ENCODE peak calls at places on chromosomes 16 and 17, in five cellular contexts. Z is small intestine, R is stomach, S is heart right ventricle, D is aorta. L is an unnamed sample. For H3K27me3 and H3K9me3, the result is how much of the 10 kb centered on the place peaks cover.

GRCh38 chr16:56871172-56871593 is 6.2 kb downstream of the SLC12A3 start:
- DNase-seq in Z (peak), R (peak), S (no peak), D (no peak), L (no peak)

GRCh38 chr17:9402590-9403199 is 172.9 kb downstream of the STX8 start:
- DNase-seq in Z (peak), R (no peak), S (no peak), D (no peak), L (no peak)

GRCh38 chr17:79737922-79738578 is 7.3 kb downstream of the ENPP7 start:
- DNase-seq in Z (no peak), R (no peak), S (no peak), D (peak), L (no peak)

GRCh38 chr16:83013071-83013470 is 386.3 kb downstream of the CDH13 start:
- DNase-seq in Z (no peak), R (no peak), S (no peak), D (no peak), L (no peak)

GRCh38 chr16:71746442-71747046 is 22.0 kb upstream of the PHLPP2 start:
- DNase-seq in Z (peak), R (no peak), S (no peak), D (no peak), L (no peak)

GRCh38 chr17:48100591-48101011 is 677 bp downstream of the CBX1 start:
- DNase-seq in Z (peak), R (peak), S (peak), D (peak), L (no peak)

GRCh38 chr16:56919099-56919800 is 12.7 kb upstream of the HERPUD1 start:
- DNase-seq in Z (no peak), R (no peak), S (no peak), D (peak), L (no peak)

GRCh38 chr16:57514891-57515600 is 21.3 kb downstream of the CCDC102A start:
- DNase-seq in Z (no peak), R (no peak), S (no peak), D (no peak), L (no peak)

GRCh38 chr16:68737046-68737729 is at the start of gene CDH1:
- DNase-seq in Z (peak), R (peak), S (peak), D (no peak), L (no peak)

GRCh38 chr17:63275318-63275967 is 170.7 kb downstream of the CYB561 start:
- DNase-seq in Z (peak), R (no peak), S (no peak), D (no peak), L (no peak)

GRCh38 chr16:87064731-87065720 is 252.2 kb downstream of the C16orf95 start:
- DNase-seq in Z (no peak), R (no peak), S (no peak), D (no peak), L (no peak)
- H3K4me3 ChIP-seq in Z (no peak), R (no peak), S (peak), D (peak), L (no peak)

GRCh38 chr17:1322469-1322868 is 43.0 kb downstream of the TRARG1 start:
- DNase-seq in Z (no peak), R (no peak), S (no peak), D (no peak), L (no peak)

GRCh38 chr17:1324201-1324750 is 44.8 kb downstream of the TRARG1 start:
- DNase-seq in Z (no peak), R (no peak), S (no peak), D (peak), L (no peak)

GRCh38 chr17:1322014-1322428 is 42.6 kb downstream of the TRARG1 start:
- DNase-seq in Z (no peak), R (no peak), S (no peak), D (peak), L (no peak)

GRCh38 chr17:1325766-1326165 is 46.3 kb downstream of the TRARG1 start:
- DNase-seq in Z (no peak), R (no peak), S (no peak), D (peak), L (no peak)

GRCh38 chr17:1323336-1323735 is 43.9 kb downstream of the TRARG1 start:
- DNase-seq in Z (no peak), R (no peak), S (no peak), D (peak), L (no peak)
- H3K27me3 ChIP-seq in Z (under half), R (under half), S (under half), D (under half), L (under half)

GRCh38 chr16:35574011-35574410 is 2114.6 kb downstream of the TP53TG3F start:
- DNase-seq in Z (no peak), R (no peak), S (no peak), D (no peak), L (no peak)
- H3K9me3 ChIP-seq in Z (under half), R (under half), S (under half), D (under half), L (under half)

GRCh38 chr17:40547785-40548478 is 17.3 kb downstream of the CCR7 start:
- DNase-seq in Z (no peak), R (peak), S (no peak), D (peak), L (no peak)
- H3K4me3 ChIP-seq in Z (no peak), R (no peak), S (no peak), D (no peak), L (no peak)

GRCh38 chr16:78390828-78391227 is 291.4 kb downstream of the WWOX start:
- DNase-seq in Z (no peak), R (no peak), S (no peak), D (no peak), L (no peak)

GRCh38 chr16:78395035-78395434 is 295.6 kb downstream of the WWOX start:
- DNase-seq in Z (no peak), R (no peak), S (no peak), D (no peak), L (no peak)

GRCh38 chr16:78396046-78396445 is 296.6 kb downstream of the WWOX start:
- DNase-seq in Z (no peak), R (no peak), S (no peak), D (no peak), L (no peak)

GRCh38 chr16:78390070-78390469 is 290.6 kb downstream of the WWOX start:
- DNase-seq in Z (peak), R (no peak), S (no peak), D (no peak), L (no peak)

DNA sequence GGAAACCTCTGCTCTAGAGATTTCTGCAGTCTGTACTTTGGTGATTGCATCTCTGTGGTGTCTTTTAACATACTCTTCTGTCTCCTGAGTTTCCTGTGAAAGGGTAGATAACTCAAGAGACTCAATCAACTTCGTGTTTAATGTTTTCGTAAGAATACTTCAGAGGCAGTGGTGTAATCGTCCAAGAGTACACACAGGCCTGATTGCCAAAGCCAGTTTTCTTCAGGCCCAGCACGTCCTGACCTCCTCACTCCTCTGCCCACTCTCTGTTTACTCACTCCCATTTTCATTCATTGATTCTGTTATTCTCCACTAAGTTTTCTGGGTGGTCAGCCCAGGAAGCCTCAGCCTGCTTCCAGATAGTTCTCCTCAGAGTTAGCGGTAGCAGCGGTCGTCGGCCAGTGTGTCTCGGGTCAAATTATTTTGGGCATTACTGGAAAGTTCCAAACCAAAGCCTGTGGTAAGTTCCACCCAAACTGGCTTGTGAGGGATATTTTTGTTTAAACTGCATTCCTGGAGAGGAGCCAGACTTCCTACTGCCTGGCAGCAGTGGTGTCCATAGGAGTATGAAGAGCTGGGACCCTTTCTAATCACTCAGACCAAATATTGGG is 293.2 kb downstream of the WWOX start:
- DNase-seq in Z (no peak), R (no peak), S (no peak), D (no peak), L (no peak)
- H3K27me3 ChIP-seq in Z (under half), R (under half), S (under half), D (under half), L (under half)